ENCODE peak calls at places on chromosome 1, in six cellular contexts. V, U, E, K, C and B are unnamed samples.

GRCh38 chr1:20739225-20739624 is 6.7 kb upstream of the SH2D5 start:
- DNase-seq in V (no peak), E (peak), U (no peak), C (no peak), K (no peak), B (no peak)

GRCh38 chr1:221335161-221336101 is 406.5 kb downstream of the DUSP10 start:
- DNase-seq in V (peak), K (peak), C (peak), E (peak), U (peak), B (peak)

GRCh38 chr1:10736623-10737267 is 59.7 kb downstream of the CASZ1 start:
- DNase-seq in K (no peak), E (no peak), U (no peak), C (no peak), V (no peak), B (no peak)

GRCh38 chr1:230186874-230187273 is 119.8 kb downstream of the GALNT2 start:
- DNase-seq in C (no peak), E (no peak), K (no peak), U (no peak), V (no peak), B (no peak)

GRCh38 chr1:224666911-224667310 is 50.8 kb downstream of the CNIH3 start:
- DNase-seq in V (no peak), U (no peak), K (no peak), E (no peak), C (no peak), B (no peak)

GRCh38 chr1:3402258-3403010 is 52.0 kb upstream of the ARHGEF16 start:
- DNase-seq in V (no peak), U (no peak), E (no peak), C (peak), K (no peak), B (no peak)

GRCh38 chr1:53069663-53070327 is 7.8 kb downstream of the PODN start:
- DNase-seq in U (no peak), V (no peak), C (no peak), E (no peak), K (no peak), B (no peak)

GRCh38 chr1:41789616-41790330 is 128.9 kb downstream of the HIVEP3 start:
- DNase-seq in U (no peak), V (no peak), C (no peak), E (no peak), K (no peak), B (no peak)

GRCh38 chr1:220013497-220013896 is 32.8 kb downstream of the EPRS1 start:
- DNase-seq in E (peak), K (no peak), U (no peak), V (no peak), C (no peak), B (peak)

GRCh38 chr1:100950311-100950710 is 54.4 kb downstream of the SLC30A7 start:
- DNase-seq in V (no peak), C (no peak), E (no peak), K (no peak), U (no peak), B (no peak)

GRCh38 chr1:168386492-168386891 is 105.8 kb downstream of the TBX19 start:
- DNase-seq in K (no peak), E (no peak), U (no peak), V (no peak), C (no peak), B (no peak)

GRCh38 chr1:183331095-183331742 is 87.0 kb downstream of the NMNAT2 start:
- DNase-seq in K (no peak), C (no peak), V (no peak), E (peak), U (no peak), B (peak)

GRCh38 chr1:185074307-185074706 is 28.9 kb downstream of the RNF2 start:
- DNase-seq in U (peak), K (peak), E (peak), C (no peak), V (no peak), B (peak)

GRCh38 chr1:44831516-44831915 is 11.5 kb downstream of the PTCH2 start:
- DNase-seq in V (no peak), K (no peak), C (no peak), U (no peak), E (no peak), B (no peak)

GRCh38 chr1:205344010-205344808 is 12.5 kb downstream of the KLHDC8A start:
- DNase-seq in K (no peak), E (no peak), U (no peak), C (no peak), V (no peak), B (no peak)

GRCh38 chr1:237913345-237913744 is 22.6 kb upstream of the ZP4 start:
- DNase-seq in E (no peak), K (no peak), U (no peak), V (no peak), C (no peak), B (no peak)

GRCh38 chr1:23533288-23534130 is 2.5 kb upstream of the E2F2 start:
- DNase-seq in V (no peak), C (no peak), U (no peak), K (no peak), E (no peak), B (no peak)

GRCh38 chr1:183602510-183602909 is 12.3 kb upstream of the NCF2 start:
- DNase-seq in E (no peak), K (no peak), U (no peak), V (no peak), C (no peak), B (no peak)